ENCODE peak calls at places on chromosomes 16 and 17, in four cellular contexts. One of them, this sample, is unnamed.

GRCh38 chr17:39018267-39019134 is 51.3 kb upstream of the FBXO47 start:
- DNase-seq in ovary: no peak
- DNase-seq in stimulated activated CD4-positive, alpha-beta T cell treated with anti-CD3 and anti-CD28 coated beads, TNF-alpha, amount 100 ng/mL, for 1 hour: no peak
- DNase-seq in neural progenitor cell: no peak
- DNase-seq in this sample: no peak

GRCh38 chr16:27748868-27749546 is 199.1 kb downstream of the KATNIP start:
- DNase-seq in neural progenitor cell: peak
- DNase-seq in ovary: peak
- DNase-seq in stimulated activated CD4-positive, alpha-beta T cell treated with anti-CD3 and anti-CD28 coated beads, TNF-alpha, amount 100 ng/mL, for 1 hour: no peak
- DNase-seq in this sample: peak

GRCh38 chr17:48542956-48543853 is 1.7 kb downstream of the HOXB2 start:
- DNase-seq in stimulated activated CD4-positive, alpha-beta T cell treated with anti-CD3 and anti-CD28 coated beads, TNF-alpha, amount 100 ng/mL, for 1 hour: no peak
- DNase-seq in neural progenitor cell: peak
- DNase-seq in ovary: no peak
- DNase-seq in this sample: no peak

GRCh38 chr16:84396537-84397008 is 28.2 kb downstream of the ATP2C2 start:
- DNase-seq in ovary: no peak
- DNase-seq in neural progenitor cell: peak
- DNase-seq in stimulated activated CD4-positive, alpha-beta T cell treated with anti-CD3 and anti-CD28 coated beads, TNF-alpha, amount 100 ng/mL, for 1 hour: no peak
- DNase-seq in this sample: no peak

GRCh38 chr17:21375757-21376584 is at the start of gene KCNJ12:
- DNase-seq in stimulated activated CD4-positive, alpha-beta T cell treated with anti-CD3 and anti-CD28 coated beads, TNF-alpha, amount 100 ng/mL, for 1 hour: no peak
- DNase-seq in ovary: no peak
- DNase-seq in neural progenitor cell: peak
- DNase-seq in this sample: no peak

GRCh38 chr17:53950207-53950857 is 127.6 kb downstream of the KIF2B start:
- DNase-seq in neural progenitor cell: peak
- DNase-seq in ovary: no peak
- DNase-seq in stimulated activated CD4-positive, alpha-beta T cell treated with anti-CD3 and anti-CD28 coated beads, TNF-alpha, amount 100 ng/mL, for 1 hour: no peak
- DNase-seq in this sample: no peak

GRCh38 chr17:61416540-61417363 is 17.1 kb downstream of the TBX2 start:
- DNase-seq in neural progenitor cell: peak
- DNase-seq in stimulated activated CD4-positive, alpha-beta T cell treated with anti-CD3 and anti-CD28 coated beads, TNF-alpha, amount 100 ng/mL, for 1 hour: peak
- DNase-seq in ovary: peak
- DNase-seq in this sample: peak

GRCh38 chr16:57795431-57795878 is 6.8 kb downstream of the KIFC3 start:
- DNase-seq in stimulated activated CD4-positive, alpha-beta T cell treated with anti-CD3 and anti-CD28 coated beads, TNF-alpha, amount 100 ng/mL, for 1 hour: no peak
- DNase-seq in ovary: no peak
- DNase-seq in neural progenitor cell: peak
- DNase-seq in this sample: no peak

GRCh38 chr16:48182979-48183537 is 27.3 kb upstream of the ABCC12 start:
- DNase-seq in ovary: no peak
- DNase-seq in stimulated activated CD4-positive, alpha-beta T cell treated with anti-CD3 and anti-CD28 coated beads, TNF-alpha, amount 100 ng/mL, for 1 hour: no peak
- DNase-seq in neural progenitor cell: no peak
- DNase-seq in this sample: no peak

GRCh38 chr17:7260601-7261376 is 1.5 kb downstream of the CLDN7 start:
- DNase-seq in ovary: no peak
- DNase-seq in stimulated activated CD4-positive, alpha-beta T cell treated with anti-CD3 and anti-CD28 coated beads, TNF-alpha, amount 100 ng/mL, for 1 hour: no peak
- DNase-seq in neural progenitor cell: peak
- DNase-seq in this sample: no peak

GRCh38 chr16:17290237-17290636 is 180.5 kb downstream of the XYLT1 start:
- DNase-seq in neural progenitor cell: no peak
- DNase-seq in stimulated activated CD4-positive, alpha-beta T cell treated with anti-CD3 and anti-CD28 coated beads, TNF-alpha, amount 100 ng/mL, for 1 hour: no peak
- DNase-seq in ovary: no peak
- DNase-seq in this sample: no peak

This sample was measured in CMK.